ENCODE peak calls at places on chromosome 7, in ten cellular contexts. M, S, V, O, F, K, L, W, U and Q are unnamed samples.

GRCh38 chr7:130940907-130941306 is 206.9 kb upstream of the KLF14 start:
- DNase-seq in M (no peak), S (no peak), V (no peak), O (no peak), F (no peak), K (no peak), L (no peak), W (no peak), U (no peak), Q (no peak)

GRCh38 chr7:133704436-133704835 is 422.7 kb upstream of the LRGUK start:
- DNase-seq in M (no peak), S (no peak), V (no peak), O (no peak), F (no peak), K (no peak), L (no peak), W (no peak), U (no peak), Q (no peak)

GRCh38 chr7:3931843-3932242 is 630.8 kb downstream of the SDK1 start:
- DNase-seq in M (no peak), S (no peak), V (no peak), O (no peak), F (no peak), K (no peak), L (no peak), W (no peak), U (no peak), Q (no peak)

GRCh38 chr7:130995252-130996081 is 261.5 kb upstream of the KLF14 start:
- DNase-seq in M (no peak), S (no peak), V (no peak), O (no peak), F (no peak), K (no peak), L (no peak), W (no peak), U (peak), Q (no peak)

GRCh38 chr7:57821438-57822382 is 371.7 kb downstream of the ZNF716 start:
- DNase-seq in M (no peak), S (no peak), V (no peak), O (no peak), F (no peak), K (no peak), L (no peak), W (no peak), U (no peak), Q (no peak)

GRCh38 chr7:72308986-72309385 is 103.2 kb downstream of the CALN1 start:
- DNase-seq in M (no peak), S (no peak), V (no peak), O (no peak), F (no peak), K (no peak), L (no peak), W (no peak), U (no peak), Q (no peak)

GRCh38 chr7:38671901-38672559 is 40.9 kb upstream of the AMPH start:
- DNase-seq in M (no peak), S (no peak), V (no peak), O (no peak), F (no peak), K (no peak), L (no peak), W (no peak), U (no peak), Q (no peak)

GRCh38 chr7:94028768-94029167 is 24.6 kb upstream of the BET1 start:
- DNase-seq in M (no peak), S (no peak), V (no peak), O (no peak), F (peak), K (no peak), L (no peak), W (no peak), U (no peak), Q (peak)

GRCh38 chr7:137992042-137992737 is 9.7 kb downstream of the CREB3L2 start:
- DNase-seq in M (no peak), S (no peak), V (no peak), O (no peak), F (no peak), K (no peak), L (no peak), W (no peak), U (no peak), Q (peak)

GRCh38 chr7:101172854-101173751 is 7.0 kb downstream of the NAT16 start:
- DNase-seq in M (peak), S (peak), V (peak), O (no peak), F (no peak), K (peak), L (peak), W (no peak), U (peak), Q (peak)

GRCh38 chr7:22356855-22357310 is at the start of gene RAPGEF5:
- DNase-seq in M (peak), S (peak), V (peak), O (no peak), F (no peak), K (no peak), L (peak), W (peak), U (peak), Q (no peak)

GRCh38 chr7:157498690-157499089 is 161.9 kb downstream of the DNAJB6 start:
- DNase-seq in M (no peak), S (no peak), V (no peak), O (no peak), F (no peak), K (no peak), L (no peak), W (no peak), U (no peak), Q (no peak)

GRCh38 chr7:157176771-157177170 is 38.0 kb downstream of the UBE3C start:
- DNase-seq in M (no peak), S (no peak), V (no peak), O (no peak), F (no peak), K (no peak), L (no peak), W (no peak), U (no peak), Q (no peak)

GRCh38 chr7:141263983-141264382 is 190.1 kb downstream of the TMEM178B start:
- DNase-seq in M (no peak), S (no peak), V (no peak), O (no peak), F (no peak), K (no peak), L (no peak), W (no peak), U (no peak), Q (no peak)

GRCh38 chr7:98294326-98294725 is 12.8 kb downstream of the BRI3 start:
- DNase-seq in M (no peak), S (no peak), V (no peak), O (no peak), F (no peak), K (no peak), L (no peak), W (no peak), U (no peak), Q (no peak)

GRCh38 chr7:131646203-131646602 is 89.8 kb upstream of the PODXL start:
- DNase-seq in M (no peak), S (no peak), V (no peak), O (no peak), F (no peak), K (no peak), L (no peak), W (no peak), U (no peak), Q (no peak)

GRCh38 chr7:116218051-116218645 is 7.8 kb downstream of the TES start:
- DNase-seq in M (no peak), S (no peak), V (peak), O (no peak), F (no peak), K (no peak), L (no peak), W (no peak), U (peak), Q (peak)

GRCh38 chr7:29457565-29457971 is 106.1 kb upstream of the PRR15 start:
- DNase-seq in M (no peak), S (peak), V (no peak), O (no peak), F (peak), K (no peak), L (no peak), W (no peak), U (no peak), Q (peak)